ENCODE peak calls at places on chromosomes 3 and 15, in four cellular contexts. M is HepG2, Q is choroid plexus epithelial cell, Y is left ventricle myocardium inferior. L is an unnamed sample.

GRCh38 chr3:147359177-147360062 is 46.9 kb downstream of the ZIC4 start:
- DNase-seq in M (no peak), Y (no peak), Q (no peak), L (no peak)

GRCh38 chr3:76047368-76047767 is 262.0 kb upstream of the ZNF717 start:
- DNase-seq in M (no peak), Y (no peak), Q (no peak), L (no peak)

GRCh38 chr15:23002920-23003319 is 22.8 kb upstream of the CYFIP1 start:
- DNase-seq in Q (no peak), M (no peak), Y (peak; percentile 35), L (no peak)

GRCh38 chr3:71008350-71008923 is 575.1 kb downstream of the FOXP1 start:
- DNase-seq in M (no peak), Y (no peak), Q (no peak), L (no peak)

GRCh38 chr15:51450001-51450400 is 108.5 kb downstream of the GLDN start:
- DNase-seq in Y (no peak), M (peak; percentile 13), Q (peak; percentile 55), L (no peak)

GRCh38 chr15:44676676-44677075 is 13.2 kb upstream of the SPG11 start:
- DNase-seq in M (no peak), Q (no peak), Y (no peak), L (no peak)

GRCh38 chr3:22861426-22861825 is 341.7 kb upstream of the UBE2E2 start:
- DNase-seq in Q (no peak), M (no peak), Y (no peak), L (no peak)

GRCh38 chr3:87147562-87147961 is 79.5 kb upstream of the CHMP2B start:
- DNase-seq in Q (no peak), M (no peak), Y (no peak), L (no peak)

GRCh38 chr3:84836961-84837360 is 121.8 kb upstream of the CADM2 start:
- DNase-seq in M (no peak), Y (no peak), Q (peak; percentile 0), L (no peak)

GRCh38 chr15:23074684-23075083 is 35.3 kb upstream of the TUBGCP5 start:
- DNase-seq in Y (no peak), Q (peak; percentile 39), M (no peak), L (no peak)

GRCh38 chr15:98951004-98951403 is 56.6 kb downstream of the PGPEP1L start:
- DNase-seq in M (no peak), Y (no peak), Q (no peak), L (no peak)

GRCh38 chr3:181906338-181906737 is 194.6 kb downstream of the SOX2 start:
- DNase-seq in Y (no peak), M (no peak), Q (no peak), L (no peak)

GRCh38 chr15:74337607-74338211 is 29.7 kb downstream of the CYP11A1 start:
- DNase-seq in Q (no peak), Y (peak; percentile 1), M (no peak), L (no peak)

GRCh38 chr3:75272708-75273107 is 391.4 kb upstream of the FRG2C start:
- DNase-seq in M (no peak), Y (no peak), Q (peak; percentile 2), L (peak; percentile 26)

GRCh38 chr3:40546811-40547210 is 22.1 kb downstream of the ZNF621 start:
- DNase-seq in M (no peak), Q (peak; percentile 69), Y (no peak), L (peak; percentile 15)

GRCh38 chr3:117052356-117052755 is 342.8 kb downstream of the TUSC7 start:
- DNase-seq in Y (no peak), Q (peak; percentile 26), M (no peak), L (peak; percentile 34)

GRCh38 chr15:23532019-23532418 is 33.5 kb upstream of the MKRN3 start:
- DNase-seq in Q (no peak), M (no peak), Y (no peak), L (no peak)

GRCh38 chr15:41780266-41780665 is 6.0 kb downstream of the MAPKBP1 start:
- DNase-seq in M (peak; percentile 79), Q (no peak), Y (no peak), L (peak; percentile 54)

GRCh38 chr15:78438595-78439285 is 724 bp downstream of the IREB2 start:
- DNase-seq in M (peak; percentile 60), Q (peak; percentile 40), Y (no peak), L (no peak)

GRCh38 chr3:15272431-15273196 is 59.8 kb downstream of the SH3BP5 start:
- DNase-seq in Y (no peak), M (no peak), Q (no peak), L (no peak)

DNA sequence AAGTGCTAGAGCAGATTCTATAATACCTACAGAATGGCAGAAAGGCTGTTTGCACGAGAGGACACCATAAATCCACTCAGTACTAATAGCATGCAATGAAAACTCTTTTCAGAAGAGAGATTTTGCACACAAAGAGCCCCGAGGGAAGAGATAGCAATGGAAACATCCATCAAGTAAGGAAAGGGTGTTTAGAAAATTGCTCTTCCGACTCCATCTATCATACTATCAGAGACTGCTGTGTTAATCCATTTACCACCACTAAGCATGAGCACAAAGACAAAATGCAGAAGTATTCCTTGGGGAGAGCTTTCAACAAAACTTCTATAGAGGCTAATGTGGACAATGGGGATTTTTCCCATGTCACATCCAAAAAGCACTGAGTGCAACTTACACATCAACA is 72.1 kb upstream of the PLAAT1 start:
- DNase-seq in Y (no peak), Q (no peak), M (no peak), L (no peak)
- TF ChIP-seq CTCF in Y (no peak), Q (no peak), M (no peak), L (no peak)

GRCh38 chr3:8488436-8488835 is 13.2 kb upstream of the LMCD1 start:
- DNase-seq in Y (no peak), M (no peak), Q (peak; percentile 6), L (no peak)
- TF ChIP-seq CTCF in Y (no peak), M (no peak), Q (no peak), L (no peak)

GRCh38 chr3:66236281-66236680 is 15.5 kb downstream of the SLC25A26 start:
- DNase-seq in Y (no peak), Q (peak; percentile 46), M (peak; percentile 17), L (no peak)
- TF ChIP-seq CTCF in Y (no peak), Q (peak; percentile 57), M (no peak), L (no peak)

GRCh38 chr15:95286911-95287769 is 1043.4 kb upstream of the NR2F2 start:
- DNase-seq in Y (no peak), Q (peak; percentile 52), M (no peak), L (no peak)

GRCh38 chr15:95287774-95288173 is 1042.7 kb upstream of the NR2F2 start:
- DNase-seq in Q (peak; percentile 55), Y (no peak), M (no peak), L (no peak)

GRCh38 chr15:95284487-95284886 is 1046.0 kb upstream of the NR2F2 start:
- DNase-seq in M (no peak), Y (no peak), Q (no peak), L (no peak)

GRCh38 chr15:95286316-95286880 is 1044.1 kb upstream of the NR2F2 start:
- DNase-seq in Q (no peak), Y (no peak), M (no peak), L (no peak)

DNA sequence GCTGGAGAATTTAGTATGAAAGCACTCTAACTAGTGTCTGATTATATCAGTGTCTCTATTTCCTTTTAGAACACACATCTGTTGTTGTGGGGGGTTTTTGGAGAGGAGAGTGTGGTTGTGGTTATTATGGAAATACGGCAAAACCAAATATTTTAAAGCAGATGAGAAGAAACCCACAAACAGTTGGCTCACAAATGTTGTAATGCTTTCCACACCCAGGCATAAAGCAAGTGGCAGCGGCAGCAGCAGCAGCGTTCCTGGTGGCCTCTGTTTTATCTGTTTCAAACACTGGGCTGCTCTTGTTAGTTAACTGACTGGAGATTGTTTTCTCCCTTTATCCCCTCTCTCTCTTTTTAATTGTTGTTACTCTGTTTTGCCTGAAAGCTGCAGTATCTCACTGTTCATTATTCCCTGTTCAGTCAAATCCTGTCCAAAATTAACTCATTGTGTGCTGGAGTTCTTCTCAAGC is 1045.5 kb upstream of the NR2F2 start:
- DNase-seq in Q (peak; percentile 89), M (no peak), Y (no peak), L (no peak)
- TF ChIP-seq CTCF in Q (peak; percentile 42), M (no peak), Y (no peak), L (peak; percentile 28)

DNA sequence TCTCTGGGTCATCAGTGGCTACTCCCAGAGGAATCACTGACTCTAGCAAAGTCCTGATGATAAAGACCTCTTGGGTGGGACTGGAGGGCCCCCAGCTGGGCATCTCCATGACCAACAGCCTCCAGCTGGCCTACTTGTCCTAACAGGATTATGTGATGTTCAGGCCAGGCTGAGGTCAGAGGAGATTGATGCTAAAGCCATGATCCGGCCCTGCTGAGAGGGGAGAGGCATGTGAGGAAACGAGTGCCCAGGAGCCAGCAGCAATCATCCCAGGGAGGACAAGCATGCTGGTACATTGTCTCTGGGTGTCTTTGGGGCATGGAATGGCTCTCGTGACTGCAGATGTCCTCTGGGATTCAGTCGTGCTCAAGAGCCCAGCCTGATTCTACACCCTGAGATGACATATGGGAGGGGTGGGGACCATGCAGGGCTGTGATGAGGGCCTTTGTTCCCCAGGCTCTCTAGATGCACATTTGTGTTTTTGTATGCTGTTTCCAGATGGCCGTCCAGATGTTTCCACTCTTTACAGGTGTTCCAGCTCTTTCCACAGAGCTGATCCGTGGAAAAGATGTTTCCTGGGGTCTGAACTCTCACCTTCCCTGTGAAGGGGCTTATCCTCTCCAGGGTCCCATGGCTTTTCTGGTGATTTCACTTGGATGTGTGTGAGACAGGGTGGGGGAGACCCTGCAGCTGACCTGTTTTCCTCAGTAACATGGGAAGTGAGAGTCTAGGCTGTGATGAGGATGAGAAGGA is 20.2 kb downstream of the SLC24A1 start:
- DNase-seq in Q (no peak), M (peak; percentile 12), Y (no peak), L (no peak)
- TF ChIP-seq CTCF in Q (no peak), M (peak; percentile 17), Y (no peak), L (no peak)

GRCh38 chr3:104214937-104215336 is 1151.8 kb upstream of the ALCAM start:
- DNase-seq in Q (no peak), M (no peak), Y (no peak), L (no peak)

GRCh38 chr3:104214277-104214676 is 1152.4 kb upstream of the ALCAM start:
- DNase-seq in M (no peak), Q (no peak), Y (no peak), L (no peak)
- TF ChIP-seq CTCF in M (no peak), Q (no peak), Y (no peak), L (no peak)

GRCh38 chr15:68371160-68371559 is 60.8 kb downstream of the ITGA11 start:
- DNase-seq in Q (no peak), M (no peak), Y (no peak), L (no peak)

GRCh38 chr15:68371851-68372250 is 60.1 kb downstream of the ITGA11 start:
- DNase-seq in Q (no peak), Y (no peak), M (no peak), L (no peak)

GRCh38 chr15:68370768-68371151 is 61.2 kb downstream of the ITGA11 start:
- DNase-seq in Y (no peak), Q (peak; percentile 57), M (no peak), L (no peak)

GRCh38 chr15:68373028-68373427 is 58.9 kb downstream of the ITGA11 start:
- DNase-seq in Q (no peak), M (no peak), Y (no peak), L (no peak)

DNA sequence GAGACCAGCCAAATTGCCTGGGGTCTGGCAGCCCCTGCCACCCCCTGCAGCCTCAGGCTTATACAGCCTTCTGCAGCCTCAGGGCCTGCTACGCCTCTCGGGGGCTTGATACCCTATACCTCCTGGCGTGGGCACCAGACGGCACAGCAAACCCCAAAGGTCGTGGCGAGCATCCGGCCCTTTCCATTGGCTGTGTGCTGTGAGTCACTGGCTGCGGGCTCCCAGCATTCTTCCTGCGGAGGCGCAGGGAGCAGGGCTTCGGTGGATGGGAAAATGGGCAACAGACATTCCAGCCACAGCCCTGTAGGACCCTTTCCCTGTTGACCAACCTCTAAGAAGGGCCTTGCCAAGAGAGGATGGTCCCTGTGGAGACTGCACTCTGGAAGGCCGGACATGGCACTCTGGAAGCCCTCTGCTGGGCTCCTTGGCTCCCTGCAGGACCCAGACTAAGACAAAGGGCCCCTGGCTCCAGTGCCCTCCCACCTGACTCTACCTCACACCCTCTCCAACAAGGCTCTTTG is 59.6 kb downstream of the ITGA11 start:
- DNase-seq in M (peak; percentile 16), Q (peak; percentile 56), Y (no peak), L (no peak)
- TF ChIP-seq CTCF in M (peak; percentile 48), Q (peak; percentile 72), Y (peak; percentile 68), L (peak; percentile 49)